ENCODE peak calls at places on chromosomes 2 and 18, in nine cellular contexts. D, J, L, P, B, Z, W, R and Q are unnamed samples.

GRCh38 chr2:72669121-72669520 is 156.7 kb downstream of the EXOC6B start:
- DNase-seq in D (no peak), W (peak), J (no peak), R (peak), Z (no peak), B (no peak), L (no peak), P (no peak), Q (no peak)

GRCh38 chr2:37928377-37928776 is 3.3 kb downstream of the RMDN2 start:
- DNase-seq in J (no peak), R (no peak), B (no peak), W (no peak), P (no peak), L (no peak), Z (no peak), D (no peak), Q (no peak)

GRCh38 chr2:195967336-195967735 is 101.3 kb downstream of the DNAH7 start:
- DNase-seq in B (no peak), R (no peak), Z (no peak), P (no peak), D (no peak), J (no peak), W (no peak), L (no peak), Q (no peak)

GRCh38 chr2:206164261-206164862 is 4.7 kb downstream of the EEF1B2 start:
- DNase-seq in P (peak), W (peak), D (no peak), R (peak), Z (no peak), J (no peak), B (peak), L (peak), Q (no peak)

GRCh38 chr2:74778381-74779371 is 55.3 kb upstream of the HK2 start:
- DNase-seq in B (no peak), R (peak), D (no peak), J (no peak), L (no peak), P (no peak), Z (no peak), W (peak), Q (no peak)

GRCh38 chr2:232485333-232485756 is 2.3 kb downstream of the ECEL1 start:
- DNase-seq in R (no peak), P (no peak), B (no peak), W (no peak), D (no peak), L (no peak), Z (no peak), J (no peak), Q (peak)

GRCh38 chr2:40113272-40113671 is 334.2 kb upstream of the THUMPD2 start:
- DNase-seq in P (no peak), L (no peak), R (peak), Z (no peak), W (peak), D (no peak), J (no peak), B (no peak), Q (no peak)

GRCh38 chr2:98467082-98467536 is 22.5 kb downstream of the INPP4A start:
- DNase-seq in L (no peak), W (no peak), B (no peak), R (no peak), J (no peak), Z (no peak), D (no peak), P (no peak), Q (peak)

GRCh38 chr2:239853121-239853520 is 172.0 kb downstream of the NDUFA10 start:
- DNase-seq in W (no peak), L (no peak), B (no peak), J (no peak), P (no peak), R (no peak), Z (no peak), D (no peak), Q (no peak)

GRCh38 chr2:1455466-1455865 is 42.2 kb downstream of the TPO start:
- DNase-seq in B (no peak), R (no peak), D (peak), J (no peak), L (no peak), P (no peak), W (peak), Z (no peak), Q (no peak)

GRCh38 chr2:188788621-188789020 is 185.6 kb upstream of the COL3A1 start:
- DNase-seq in L (no peak), Z (peak), B (no peak), R (peak), W (peak), J (peak), P (no peak), D (peak), Q (peak)

GRCh38 chr18:79533146-79533545 is 137.4 kb downstream of the NFATC1 start:
- DNase-seq in Z (no peak), P (no peak), D (no peak), B (no peak), L (no peak), J (no peak), R (no peak), W (no peak), Q (peak)

GRCh38 chr2:237440819-237441281 is 26.9 kb upstream of the COL6A3 start:
- DNase-seq in W (peak), D (no peak), J (no peak), B (no peak), R (peak), L (no peak), P (peak), Z (no peak), Q (no peak)

GRCh38 chr2:174748948-174749347 is 15.3 kb downstream of the CHRNA1 start:
- DNase-seq in J (no peak), P (peak), W (peak), L (peak), D (peak), B (peak), Z (peak), R (peak), Q (no peak)

GRCh38 chr2:216692636-216693413 is 2.5 kb downstream of the IGFBP5 start:
- DNase-seq in D (peak), P (peak), W (no peak), Z (peak), B (no peak), L (peak), R (peak), J (peak), Q (peak)

GRCh38 chr2:221137385-221137784 is 434.7 kb downstream of the EPHA4 start:
- DNase-seq in W (no peak), Z (no peak), L (no peak), J (no peak), R (no peak), D (no peak), B (no peak), P (no peak), Q (no peak)

GRCh38 chr2:53715568-53715967 is 52.0 kb upstream of the CHAC2 start:
- DNase-seq in D (no peak), L (peak), Z (no peak), P (peak), B (no peak), R (no peak), J (no peak), W (peak), Q (no peak)

GRCh38 chr2:28471701-28472236 is 24.1 kb upstream of the PLB1 start:
- DNase-seq in J (no peak), W (no peak), P (no peak), B (no peak), R (no peak), Z (no peak), L (no peak), D (no peak), Q (peak)

GRCh38 chr2:207528980-207529329 is 807 bp upstream of the CREB1 start:
- DNase-seq in W (peak), J (no peak), L (peak), D (no peak), Z (peak), R (no peak), B (peak), P (peak), Q (peak)

GRCh38 chr2:236250286-236250685 is 13.9 kb downstream of the ASB18 start:
- DNase-seq in R (no peak), Z (no peak), J (no peak), D (no peak), L (no peak), W (no peak), P (no peak), B (no peak), Q (no peak)

GRCh38 chr2:149921911-149922616 is 334.5 kb upstream of the MMADHC start:
- DNase-seq in B (no peak), W (no peak), R (peak), D (no peak), P (no peak), Z (no peak), J (no peak), L (no peak), Q (no peak)

GRCh38 chr2:53475320-53475719 is 292.3 kb upstream of the CHAC2 start:
- DNase-seq in R (peak), W (peak), B (no peak), Z (no peak), D (no peak), J (no peak), L (no peak), P (no peak), Q (no peak)

GRCh38 chr2:13002536-13002935 is 285.8 kb downstream of the TRIB2 start:
- DNase-seq in B (no peak), P (no peak), W (no peak), J (no peak), D (no peak), R (no peak), L (no peak), Z (no peak), Q (no peak)

GRCh38 chr2:219175928-219176817 is 552 bp downstream of the CNPPD1 start:
- DNase-seq in D (peak), L (peak), P (peak), W (peak), J (peak), B (no peak), R (peak), Z (peak), Q (peak)

GRCh38 chr18:63872586-63872985 is 14.9 kb upstream of the SERPINB2 start:
- DNase-seq in Z (no peak), W (no peak), P (no peak), B (no peak), L (no peak), R (no peak), D (no peak), J (no peak), Q (no peak)

GRCh38 chr2:101147062-101147461 is 4.1 kb downstream of the TBC1D8 start:
- DNase-seq in D (no peak), L (no peak), R (no peak), J (no peak), W (no peak), B (no peak), Z (no peak), P (no peak), Q (no peak)

GRCh38 chr18:75211002-75211621 is 515 bp downstream of the TSHZ1 start:
- DNase-seq in J (no peak), B (no peak), D (no peak), L (peak), P (peak), W (no peak), R (peak), Z (peak), Q (no peak)

GRCh38 chr18:76490701-76491171 is 4.3 kb downstream of the ZNF516 start:
- DNase-seq in Z (peak), L (peak), R (peak), B (no peak), D (no peak), J (no peak), P (peak), W (peak), Q (peak)

GRCh38 chr18:14925281-14925709 is 177.3 kb downstream of the ANKRD30B start:
- DNase-seq in R (no peak), Z (no peak), L (no peak), D (no peak), J (no peak), B (no peak), P (no peak), W (no peak), Q (no peak)

GRCh38 chr2:209662091-209662490 is 109.5 kb upstream of the UNC80 start:
- DNase-seq in B (no peak), P (no peak), J (no peak), W (no peak), Z (no peak), L (no peak), R (no peak), D (no peak), Q (no peak)

GRCh38 chr2:157143901-157144300 is 113.6 kb upstream of the GALNT5 start:
- DNase-seq in B (no peak), Z (no peak), J (no peak), R (no peak), W (no peak), P (no peak), L (no peak), D (no peak), Q (no peak)

GRCh38 chr18:48600746-48601090 is 61.9 kb downstream of the CTIF start:
- DNase-seq in R (peak), P (no peak), B (no peak), D (no peak), W (no peak), J (no peak), Z (no peak), L (no peak), Q (no peak)

GRCh38 chr2:66537001-66537400 is 102.1 kb downstream of the MEIS1 start:
- DNase-seq in W (no peak), R (no peak), J (no peak), B (no peak), P (no peak), L (no peak), D (no peak), Z (no peak), Q (no peak)

GRCh38 chr2:68151037-68151436 is 6.7 kb upstream of the PNO1 start:
- DNase-seq in W (peak), D (no peak), L (no peak), J (no peak), P (no peak), R (peak), B (no peak), Z (no peak), Q (no peak)

DNA sequence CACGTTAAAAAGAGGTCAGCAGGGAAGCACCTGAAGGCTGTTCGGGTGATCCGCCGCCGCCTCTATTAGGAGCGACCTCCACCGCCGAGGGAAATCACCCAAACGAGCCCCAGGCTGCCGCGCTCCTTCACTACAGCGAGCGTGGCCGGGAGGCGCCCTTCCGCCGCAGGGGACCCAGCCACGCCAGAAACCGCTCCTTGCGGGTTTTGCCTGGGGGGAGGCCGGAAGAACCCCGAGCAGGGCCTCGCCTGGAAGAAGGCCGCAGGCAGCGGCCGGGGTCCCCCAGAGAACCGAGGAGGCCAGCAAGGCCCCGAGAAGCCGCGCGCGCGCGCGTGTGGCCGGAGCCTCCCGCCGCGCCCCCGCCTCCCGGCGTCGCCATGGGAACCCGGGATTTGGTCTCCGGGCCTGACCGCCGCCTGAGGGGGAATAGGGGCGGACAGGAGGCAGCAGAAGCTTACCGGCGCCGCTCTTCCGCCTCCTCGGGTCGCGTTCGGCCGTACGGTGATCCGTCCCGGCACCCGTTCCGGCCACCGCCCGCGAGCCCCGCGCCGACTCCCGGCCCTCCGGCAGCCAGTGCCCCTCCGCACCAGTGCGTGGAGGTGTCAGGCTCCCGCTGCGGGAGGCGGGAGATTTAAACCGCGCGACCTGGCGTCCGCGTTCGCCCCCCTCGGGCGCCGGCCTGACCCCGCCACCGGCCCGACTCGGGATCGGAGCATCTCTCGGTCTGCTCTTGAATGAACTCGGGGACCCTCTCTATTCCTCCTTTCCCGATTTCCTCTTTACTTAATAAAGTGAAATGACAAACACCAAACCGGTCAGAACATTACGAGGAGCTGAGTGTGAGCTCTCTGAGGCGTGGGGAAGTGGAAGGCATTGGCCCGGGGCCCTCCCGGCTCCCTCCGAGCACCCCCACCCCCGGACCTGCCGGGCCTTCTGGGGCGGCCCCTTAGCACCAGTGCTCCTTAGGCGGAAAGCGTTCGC is at the start of gene ICA1L:
- DNase-seq in R (peak), Z (peak), P (peak), J (peak), L (peak), B (peak), D (peak), W (peak), Q (peak)
- TF ChIP-seq CTCF in R (peak), Z (no peak), P (no peak), J (no peak), L (no peak), B (no peak), D (no peak), W (no peak), Q (no peak)

DNA sequence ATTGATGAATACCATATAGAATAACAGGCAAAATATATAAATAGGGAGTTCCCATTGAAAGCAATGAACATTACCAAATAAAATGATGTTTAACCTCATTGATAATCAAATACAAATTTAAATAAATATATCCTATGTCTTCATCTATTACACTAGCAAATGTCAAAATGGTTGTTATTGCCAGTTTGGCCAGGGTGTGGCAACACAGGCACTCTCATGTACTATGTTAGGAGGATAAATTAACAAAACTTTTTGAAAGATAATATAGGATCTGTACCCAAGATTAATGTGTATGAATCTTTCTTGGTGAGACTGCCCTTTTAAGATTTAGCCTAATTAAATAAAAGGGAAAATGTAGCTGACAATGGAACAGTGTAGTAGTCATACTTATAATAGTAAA is 659.3 kb downstream of the ERBB4 start:
- DNase-seq in Z (no peak), P (peak), W (peak), B (no peak), D (no peak), J (no peak), L (peak), R (peak), Q (no peak)
- TF ChIP-seq CTCF in Z (peak), P (peak), W (peak), B (no peak), D (peak), J (peak), L (peak), R (peak), Q (no peak)

DNA sequence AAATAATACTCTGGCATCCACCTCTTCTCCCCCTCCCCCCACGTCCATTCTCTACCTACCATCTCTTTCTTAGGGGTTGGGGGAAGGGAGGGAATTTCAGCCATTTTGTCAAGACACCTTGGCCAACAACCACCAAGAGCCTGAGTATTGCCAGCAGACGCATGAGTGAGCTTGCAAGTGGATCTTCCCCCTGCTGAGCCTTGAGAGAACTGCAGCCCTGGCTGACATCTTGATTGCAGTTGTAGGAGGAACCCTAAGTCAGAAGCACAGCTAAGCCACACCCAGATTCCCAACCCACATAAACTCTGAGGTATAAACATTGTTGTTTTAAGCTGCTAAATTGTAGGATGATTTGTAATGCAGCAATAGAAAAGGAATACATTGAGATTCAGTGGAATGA is 165.6 kb downstream of the TMEFF2 start:
- DNase-seq in B (no peak), W (peak), R (peak), Z (no peak), P (peak), J (no peak), L (no peak), D (no peak), Q (no peak)
- TF ChIP-seq CTCF in B (no peak), W (peak), R (peak), Z (no peak), P (peak), J (peak), L (peak), D (no peak), Q (no peak)

DNA sequence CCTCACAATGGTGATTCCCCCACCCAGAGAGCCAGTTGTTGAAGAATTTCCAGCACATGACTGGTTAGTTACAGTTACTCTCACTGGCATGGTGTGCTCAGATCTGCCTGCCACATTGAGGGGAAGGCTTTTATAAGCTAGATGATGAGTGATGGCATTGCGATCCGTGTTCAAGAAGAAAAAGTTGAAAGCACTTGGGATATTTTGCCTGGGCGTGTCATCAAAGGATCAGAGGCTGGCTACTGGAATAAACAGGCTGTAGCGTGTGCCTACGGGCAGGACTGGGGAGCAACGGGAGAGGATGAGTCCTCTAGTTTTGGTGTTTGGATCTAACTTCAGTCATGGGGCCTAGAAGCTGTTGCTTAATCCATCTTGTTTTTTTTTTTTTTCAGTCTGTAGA is 175.0 kb downstream of the SETBP1 start:
- DNase-seq in J (no peak), W (no peak), B (no peak), Z (no peak), D (no peak), P (no peak), L (no peak), R (no peak), Q (no peak)
- TF ChIP-seq CTCF in J (no peak), W (no peak), B (no peak), Z (no peak), D (no peak), P (no peak), L (no peak), R (no peak), Q (no peak)

DNA sequence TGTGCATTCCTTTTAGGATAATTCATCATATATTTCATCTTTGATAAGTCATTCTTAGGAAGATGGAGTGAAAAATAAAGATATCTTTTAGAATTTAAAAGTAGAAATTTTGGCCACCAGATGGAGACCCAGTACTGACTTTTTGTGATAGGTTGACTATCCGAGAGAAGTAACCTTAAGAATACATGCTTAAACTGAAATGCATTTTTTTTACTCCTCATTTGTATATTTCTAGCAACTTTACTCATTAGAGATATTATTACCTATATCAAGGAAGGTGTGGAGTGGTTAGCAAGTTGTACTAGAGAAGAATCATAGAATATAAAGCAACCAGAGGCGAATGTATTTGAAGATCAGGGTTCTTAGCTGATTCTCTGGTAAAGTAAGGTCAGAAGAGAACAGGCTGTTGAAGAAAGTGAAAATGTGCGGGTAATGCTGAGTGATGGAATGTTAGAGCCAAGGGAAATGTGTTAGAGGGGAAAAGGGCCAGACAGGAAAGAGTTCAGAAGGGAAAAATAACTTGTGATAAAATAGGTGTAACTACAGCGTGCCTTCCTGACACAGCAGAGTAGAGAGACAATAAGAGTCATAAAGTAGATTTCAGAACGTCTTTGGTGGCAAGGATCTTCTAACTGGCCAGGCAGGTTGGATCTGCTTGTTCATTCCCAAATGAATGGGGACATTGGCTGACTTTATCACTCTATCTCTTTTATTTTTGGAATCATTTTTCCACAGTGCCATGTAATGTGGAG is 52.3 kb downstream of the TDRD15 start:
- DNase-seq in D (no peak), B (no peak), J (no peak), W (no peak), L (peak), P (no peak), Z (no peak), R (peak), Q (no peak)
- TF ChIP-seq CTCF in D (peak), B (no peak), J (peak), W (no peak), L (peak), P (no peak), Z (peak), R (peak), Q (peak)